ENCODE peak calls at places on chromosomes 11 and 22, in five cellular contexts. R is tibial artery, K is bronchial epithelial cell, P is retina, Q is iPS-NIHi11. L is an unnamed sample.

GRCh38 chr11:118002010-118002540 is 15.9 kb downstream of the IL10RA start:
- DNase-seq in R (no peak), K (no peak), P (no peak), Q (no peak), L (no peak)

GRCh38 chr22:40070701-40071100 is 75.9 kb downstream of the FAM83F start:
- DNase-seq in R (no peak), K (peak), P (no peak), Q (no peak), L (no peak)

GRCh38 chr11:978781-979180 is 53.1 kb downstream of the AP2A2 start:
- DNase-seq in R (no peak), K (no peak), P (no peak), Q (no peak), L (no peak)

GRCh38 chr11:12066799-12067508 is 43.4 kb upstream of the MICAL2 start:
- DNase-seq in R (peak), K (peak), P (no peak), Q (no peak), L (peak)

GRCh38 chr22:36148411-36148810 is 12.1 kb downstream of the APOL3 start:
- DNase-seq in R (peak), K (no peak), P (no peak), Q (no peak), L (no peak)

GRCh38 chr11:96161271-96162089 is 181.5 kb downstream of the MAML2 start:
- DNase-seq in R (no peak), K (no peak), P (no peak), Q (no peak), L (peak)

GRCh38 chr11:94504689-94505293 is 7.5 kb upstream of the C11orf97 start:
- DNase-seq in R (no peak), K (peak), P (peak), Q (peak), L (peak)

GRCh38 chr11:93085097-93085496 is 112.7 kb downstream of the SLC36A4 start:
- DNase-seq in R (no peak), K (no peak), P (no peak), Q (no peak), L (no peak)

GRCh38 chr22:29480512-29481264 is 670 bp downstream of the NEFH start:
- DNase-seq in R (no peak), K (peak), P (peak), Q (peak), L (peak)

GRCh38 chr22:43488031-43488892 is 76.4 kb downstream of the MPPED1 start:
- DNase-seq in R (no peak), K (no peak), P (peak), Q (no peak), L (peak)

GRCh38 chr11:66864924-66865697 is 8.2 kb downstream of the LRFN4 start:
- DNase-seq in R (no peak), K (no peak), P (no peak), Q (no peak), L (no peak)

GRCh38 chr11:115421338-115422012 is 82.7 kb downstream of the CADM1 start:
- DNase-seq in R (no peak), K (no peak), P (no peak), Q (no peak), L (no peak)

GRCh38 chr11:1556278-1557167 is 15.5 kb downstream of the DUSP8 start:
- DNase-seq in R (no peak), K (no peak), P (no peak), Q (no peak), L (peak)

GRCh38 chr11:75898871-75899270 is 83.9 kb downstream of the UVRAG start:
- DNase-seq in R (no peak), K (no peak), P (no peak), Q (no peak), L (no peak)

GRCh38 chr11:96228472-96228871 is 114.5 kb downstream of the MAML2 start:
- DNase-seq in R (peak), K (peak), P (no peak), Q (no peak), L (no peak)

GRCh38 chr11:85955531-85955930 is 100.3 kb downstream of the CCDC83 start:
- DNase-seq in R (no peak), K (no peak), P (no peak), Q (no peak), L (no peak)

GRCh38 chr11:56841210-56841810 is 92.8 kb upstream of the OR9G4 start:
- DNase-seq in R (no peak), K (peak), P (peak), Q (peak), L (peak)

GRCh38 chr11:116512841-116513240 is 259.9 kb downstream of the BUD13 start:
- DNase-seq in R (no peak), K (no peak), P (no peak), Q (no peak), L (no peak)

GRCh38 chr22:41862160-41862529 is 29.2 kb downstream of the SREBF2 start:
- DNase-seq in R (no peak), K (no peak), P (no peak), Q (no peak), L (peak)

GRCh38 chr11:12629601-12630313 is 44.5 kb upstream of the TEAD1 start:
- DNase-seq in R (no peak), K (peak), P (no peak), Q (no peak), L (no peak)

GRCh38 chr22:41781508-41781906 is 19.0 kb upstream of the CCDC134 start:
- DNase-seq in R (no peak), K (no peak), P (no peak), Q (no peak), L (no peak)

GRCh38 chr11:77199346-77199745 is 71.3 kb downstream of the MYO7A start:
- DNase-seq in R (no peak), K (no peak), P (no peak), Q (no peak), L (no peak)

GRCh38 chr11:45267660-45268340 is 18.3 kb downstream of the SYT13 start:
- DNase-seq in R (no peak), K (no peak), P (no peak), Q (no peak), L (no peak)

GRCh38 chr11:132312161-132312560 is 941.7 kb downstream of the NTM start:
- DNase-seq in R (no peak), K (peak), P (no peak), Q (no peak), L (no peak)

L was measured in left kidney.